ENCODE peak calls at places on chromosomes 12 and 14, in ten cellular contexts. H, I, N, W, A, G, R, Y, P and Z are unnamed samples.

GRCh38 chr12:21797539-21797938 is 23.0 kb upstream of the KCNJ8 start:
- DNase-seq in I (no peak), W (no peak), R (no peak), N (no peak), P (no peak), H (no peak), A (peak; percentile 44), G (no peak), Y (no peak), Z (no peak)

GRCh38 chr12:69330475-69331473 is 17.4 kb upstream of the LYZ start:
- DNase-seq in H (no peak), I (no peak), N (no peak), P (no peak), Y (peak; percentile 80), W (no peak), A (peak; percentile 1), R (peak; percentile 48), G (peak; percentile 71), Z (peak; percentile 23)

GRCh38 chr14:93986972-93987371 is 10.1 kb upstream of the CCDC197 start:
- DNase-seq in W (no peak), H (no peak), G (no peak), P (peak; percentile 37), A (no peak), N (no peak), R (no peak), I (no peak), Y (no peak), Z (peak; percentile 11)

GRCh38 chr14:61549425-61549824 is 145.9 kb upstream of the HIF1A start:
- DNase-seq in G (no peak), A (peak; percentile 63), P (no peak), W (no peak), H (no peak), I (no peak), N (no peak), R (no peak), Y (no peak), Z (no peak)

GRCh38 chr12:51639361-51639760 is 48.3 kb downstream of the SCN8A start:
- DNase-seq in H (no peak), I (no peak), W (peak; percentile 54), P (no peak), R (no peak), Y (no peak), A (peak; percentile 68), N (no peak), G (no peak), Z (peak; percentile 26)

GRCh38 chr12:17588968-17589367 is 501.0 kb downstream of the RERGL start:
- DNase-seq in A (no peak), Y (no peak), W (no peak), P (no peak), H (no peak), G (no peak), I (peak; percentile 17), N (no peak), R (peak; percentile 74), Z (peak; percentile 47)

GRCh38 chr12:49288412-49288853 is 6.5 kb upstream of the PRPH start:
- DNase-seq in H (peak; percentile 50), W (no peak), P (no peak), A (peak; percentile 55), I (peak; percentile 71), Y (peak; percentile 52), N (peak; percentile 40), R (peak; percentile 79), G (no peak), Z (peak; percentile 70)

GRCh38 chr12:89448951-89449371 is 75.6 kb downstream of the GALNT4 start:
- DNase-seq in H (no peak), W (peak; percentile 36), G (no peak), A (peak; percentile 54), I (no peak), Y (no peak), N (no peak), R (no peak), P (no peak), Z (no peak)

GRCh38 chr12:121209629-121210572 is at the start of gene P2RX4:
- DNase-seq in P (peak; percentile 77), W (peak; percentile 50), A (peak; percentile 73), Y (peak; percentile 89), H (peak; percentile 80), R (peak; percentile 89), I (peak; percentile 85), G (peak; percentile 83), N (peak; percentile 79), Z (peak; percentile 83)

GRCh38 chr12:39427360-39427808 is 15.5 kb downstream of the KIF21A start:
- DNase-seq in W (peak; percentile 21), I (no peak), P (no peak), N (no peak), G (no peak), R (no peak), A (no peak), Y (no peak), H (no peak), Z (peak; percentile 37)

GRCh38 chr12:21433525-21433924 is 3.9 kb upstream of the PYROXD1 start:
- DNase-seq in H (no peak), N (no peak), I (no peak), A (no peak), G (no peak), Y (no peak), R (no peak), W (no peak), P (no peak), Z (no peak)

GRCh38 chr14:70181276-70181675 is 7.5 kb downstream of the SLC8A3 start:
- DNase-seq in G (no peak), N (no peak), P (no peak), I (no peak), W (no peak), H (no peak), Y (no peak), A (no peak), R (no peak), Z (no peak)

GRCh38 chr12:129193263-129193871 is 340.1 kb downstream of the GLT1D1 start:
- DNase-seq in I (peak; percentile 31), P (no peak), W (no peak), R (peak; percentile 61), G (no peak), Y (no peak), H (no peak), N (no peak), A (no peak), Z (peak; percentile 36)

GRCh38 chr14:95722525-95723190 is 8.7 kb upstream of the TCL1A start:
- DNase-seq in W (no peak), N (no peak), A (no peak), Y (no peak), G (no peak), H (no peak), P (no peak), I (no peak), R (no peak), Z (peak; percentile 62)

GRCh38 chr12:108495054-108495453 is 20.0 kb upstream of the FICD start:
- DNase-seq in N (no peak), G (no peak), W (no peak), A (peak; percentile 12), H (no peak), Y (no peak), P (no peak), R (peak; percentile 41), I (peak; percentile 68), Z (peak; percentile 66)

GRCh38 chr12:4269279-4269991 is 4.1 kb upstream of the CCND2 start:
- DNase-seq in G (peak; percentile 73), Y (peak; percentile 65), A (peak; percentile 29), P (peak; percentile 94), R (peak; percentile 87), H (peak; percentile 82), I (peak; percentile 83), W (peak; percentile 26), N (peak; percentile 80), Z (no peak)

GRCh38 chr12:120766569-120766965 is 40.9 kb downstream of the ACADS start:
- DNase-seq in A (no peak), Y (no peak), H (no peak), P (no peak), R (no peak), G (no peak), W (no peak), I (no peak), N (no peak), Z (no peak)

DNA sequence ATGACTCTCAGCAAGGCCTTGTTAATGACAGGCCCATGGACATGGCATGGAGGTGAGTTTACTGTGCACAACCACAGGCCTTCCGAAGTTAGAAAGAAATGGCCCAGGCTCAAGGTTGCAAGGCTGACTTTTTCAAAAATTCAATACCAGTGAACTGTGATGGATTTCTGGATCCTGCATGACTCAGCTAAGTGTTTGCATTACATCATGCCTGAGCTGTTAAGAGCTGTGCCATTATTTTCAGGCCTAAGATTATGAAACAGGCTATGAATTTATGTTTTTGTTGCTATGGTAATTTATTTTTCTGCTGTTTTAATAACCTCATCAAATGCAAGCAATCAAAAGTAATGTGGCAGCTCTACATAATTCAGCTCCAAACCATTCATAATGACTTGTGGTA is 457.7 kb upstream of the TMEM132C start:
- DNase-seq in I (no peak), R (no peak), G (no peak), W (peak; percentile 91), Y (peak; percentile 22), P (peak; percentile 11), H (no peak), N (no peak), A (no peak), Z (peak; percentile 18)
- TF ChIP-seq CTCF in I (no peak), R (no peak), G (no peak), W (no peak), Y (no peak), P (no peak), H (no peak), N (no peak), A (no peak), Z (no peak)

DNA sequence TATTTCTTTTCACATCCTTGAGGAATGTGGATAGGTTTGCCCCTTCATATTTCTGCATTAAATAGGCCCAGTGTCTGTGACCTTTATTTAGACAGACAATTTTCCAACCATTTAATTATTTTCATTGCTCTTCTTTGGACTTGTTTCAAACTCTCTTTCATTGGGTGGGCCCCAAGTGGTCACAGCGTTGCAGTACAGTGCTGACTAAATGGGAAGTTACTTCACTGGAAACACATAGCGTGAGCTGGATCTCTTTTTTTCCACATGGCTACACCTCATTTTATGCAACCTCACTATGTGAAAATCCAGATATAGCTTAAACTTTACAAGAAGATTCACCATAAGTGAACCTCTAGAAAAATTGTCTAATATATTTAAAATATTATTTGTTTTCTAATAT is 438.9 kb downstream of the ADAMTS20 start:
- DNase-seq in W (peak; percentile 68), H (no peak), P (no peak), I (no peak), N (no peak), A (no peak), Y (no peak), G (no peak), R (no peak), Z (no peak)
- TF ChIP-seq CTCF in W (peak; percentile 23), H (no peak), P (no peak), I (no peak), N (peak; percentile 33), A (no peak), Y (no peak), G (no peak), R (no peak), Z (no peak)

GRCh38 chr12:6493580-6494350 is at the start of gene NCAPD2:
- DNase-seq in P (peak; percentile 94), W (peak; percentile 88), Y (peak; percentile 90), N (peak; percentile 96), I (peak; percentile 94), H (peak; percentile 97), R (peak; percentile 98), A (peak; percentile 93), G (peak; percentile 95), Z (peak; percentile 96)
- TF ChIP-seq CTCF in P (peak; percentile 30), W (peak; percentile 7), Y (no peak), N (peak; percentile 46), I (peak; percentile 42), H (peak; percentile 65), R (peak; percentile 60), A (no peak), G (no peak), Z (no peak)

GRCh38 chr14:105774001-105774400 is 247.6 kb downstream of the TMEM121 start:
- DNase-seq in R (no peak), W (no peak), Y (no peak), I (no peak), N (no peak), P (no peak), A (no peak), G (no peak), H (no peak), Z (no peak)
- TF ChIP-seq CTCF in R (no peak), W (no peak), Y (no peak), I (no peak), N (no peak), P (no peak), A (no peak), G (no peak), H (no peak), Z (no peak)